ENCODE peak calls at places on chromosome X, in five cellular contexts. O is A549, W is GM12878, L is IMR-90, I is HCT116. Y is an unnamed sample.

GRCh38 chrX:70755850-70756249 is 152.7 kb downstream of the TEX11 start:
- DNase-seq in O (no peak), W (no peak), L (no peak), I (no peak), Y (no peak)

GRCh38 chrX:15973299-15973698 is 118.7 kb upstream of the AP1S2 start:
- DNase-seq in O (peak), W (peak), L (peak), I (peak), Y (peak)

GRCh38 chrX:41273638-41274037 is 60.3 kb upstream of the DDX3X start:
- DNase-seq in O (peak), W (no peak), L (no peak), I (no peak), Y (no peak)

GRCh38 chrX:69051901-69052300 is 113.4 kb downstream of the PJA1 start:
- DNase-seq in O (no peak), W (no peak), L (no peak), I (no peak), Y (no peak)

GRCh38 chrX:151151668-151152267 is 24.6 kb upstream of the GPR50 start:
- DNase-seq in O (peak), W (no peak), L (peak), I (peak), Y (peak)

GRCh38 chrX:68261060-68261672 is 172.1 kb downstream of the OPHN1 start:
- DNase-seq in O (no peak), W (no peak), L (peak), I (no peak), Y (no peak)

GRCh38 chrX:20742106-20742505 is 475.4 kb upstream of the RPS6KA3 start:
- DNase-seq in O (no peak), W (no peak), L (no peak), I (no peak), Y (no peak)

GRCh38 chrX:16882188-16882587 is 12.0 kb upstream of the RBBP7 start:
- DNase-seq in O (peak), W (no peak), L (peak), I (no peak), Y (no peak)

GRCh38 chrX:130836447-130836846 is 66.6 kb downstream of the ENOX2 start:
- DNase-seq in O (no peak), W (no peak), L (peak), I (no peak), Y (peak)

GRCh38 chrX:65741823-65742222 is 74.4 kb downstream of the MSN start:
- DNase-seq in O (no peak), W (no peak), L (no peak), I (no peak), Y (no peak)

GRCh38 chrX:118637997-118638396 is 89.4 kb upstream of the IL13RA1 start:
- DNase-seq in O (peak), W (no peak), L (peak), I (no peak), Y (no peak)

GRCh38 chrX:119735467-119735866 is 22.9 kb upstream of the SOWAHD start:
- DNase-seq in O (no peak), W (no peak), L (no peak), I (no peak), Y (no peak)

GRCh38 chrX:85630901-85631300 is 251.4 kb upstream of the POF1B start:
- DNase-seq in O (no peak), W (no peak), L (no peak), I (no peak), Y (no peak)

GRCh38 chrX:84340981-84341380 is 153.0 kb upstream of the RPS6KA6 start:
- DNase-seq in O (no peak), W (no peak), L (peak), I (no peak), Y (no peak)

GRCh38 chrX:68685722-68686683 is 38.5 kb downstream of the STARD8 start:
- DNase-seq in O (peak), W (no peak), L (peak), I (no peak), Y (peak)

GRCh38 chrX:56366901-56367300 is 134.7 kb downstream of the KLF8 start:
- DNase-seq in O (no peak), W (no peak), L (no peak), I (no peak), Y (no peak)

GRCh38 chrX:48741834-48742233 is 19.7 kb upstream of the GLOD5 start:
- DNase-seq in O (no peak), W (no peak), L (no peak), I (no peak), Y (peak)

GRCh38 chrX:107205770-107206696 is at the start of the genes DNAAF6 and NUP62CL:
- DNase-seq in O (peak), W (peak), L (no peak), I (peak), Y (peak)

GRCh38 chrX:154404625-154405192 is 4.3 kb downstream of the DNASE1L1 start:
- DNase-seq in O (no peak), W (no peak), L (no peak), I (no peak), Y (no peak)

GRCh38 chrX:55342533-55343501 is 78.1 kb upstream of the PAGE3 start:
- DNase-seq in O (peak), W (peak), L (no peak), I (no peak), Y (peak)

GRCh38 chrX:69307029-69307428 is 141.8 kb upstream of the PJA1 start:
- DNase-seq in O (no peak), W (no peak), L (no peak), I (no peak), Y (no peak)

GRCh38 chrX:77076896-77077295 is 370.3 kb upstream of the FGF16 start:
- DNase-seq in O (no peak), W (no peak), L (no peak), I (no peak), Y (no peak)

GRCh38 chrX:16368696-16369095 is 201.4 kb downstream of the MAGEB17 start:
- DNase-seq in O (no peak), W (no peak), L (no peak), I (no peak), Y (no peak)

GRCh38 chrX:78708171-78708570 is 39.3 kb upstream of the LPAR4 start:
- DNase-seq in O (peak), W (no peak), L (peak), I (no peak), Y (no peak)

GRCh38 chrX:3712080-3712869 is 1.2 kb downstream of the PRKX start:
- DNase-seq in O (no peak), W (no peak), L (peak), I (no peak), Y (peak)

GRCh38 chrX:121308276-121308805 is 260.9 kb downstream of the GLUD2 start:
- DNase-seq in O (peak), W (peak), L (no peak), I (peak), Y (peak)

GRCh38 chrX:14927391-14927790 is 54.2 kb downstream of the MOSPD2 start:
- DNase-seq in O (no peak), W (no peak), L (peak), I (no peak), Y (no peak)

GRCh38 chrX:30597258-30598012 is 19.9 kb upstream of the TASL start:
- DNase-seq in O (no peak), W (peak), L (no peak), I (no peak), Y (no peak)

GRCh38 chrX:27085346-27085745 is 377.8 kb downstream of the PPP4R3C start:
- DNase-seq in O (no peak), W (no peak), L (no peak), I (no peak), Y (no peak)

GRCh38 chrX:140580478-140580877 is 75.6 kb upstream of the SOX3 start:
- DNase-seq in O (no peak), W (no peak), L (no peak), I (no peak), Y (no peak)

GRCh38 chrX:46180258-46180687 is 364.9 kb downstream of the ZNF674 start:
- DNase-seq in O (peak), W (peak), L (peak), I (peak), Y (no peak)
- TF ChIP-seq RAD21 in O (no peak), W (no peak), L (no peak), I (no peak), Y (no peak)

GRCh38 chrX:40094041-40094899 is 3.5 kb downstream of the BCOR start:
- DNase-seq in O (no peak), W (no peak), L (peak), I (no peak), Y (no peak)
- TF ChIP-seq RAD21 in O (no peak), W (no peak), L (no peak), I (no peak), Y (no peak)

GRCh38 chrX:38699603-38700110 is 101.6 kb upstream of the MID1IP1 start:
- DNase-seq in O (no peak), W (no peak), L (no peak), I (no peak), Y (no peak)

GRCh38 chrX:38701073-38701472 is 100.2 kb upstream of the MID1IP1 start:
- DNase-seq in O (no peak), W (no peak), L (no peak), I (no peak), Y (no peak)

GRCh38 chrX:38699116-38699515 is 102.1 kb upstream of the MID1IP1 start:
- DNase-seq in O (no peak), W (no peak), L (no peak), I (no peak), Y (no peak)

DNA sequence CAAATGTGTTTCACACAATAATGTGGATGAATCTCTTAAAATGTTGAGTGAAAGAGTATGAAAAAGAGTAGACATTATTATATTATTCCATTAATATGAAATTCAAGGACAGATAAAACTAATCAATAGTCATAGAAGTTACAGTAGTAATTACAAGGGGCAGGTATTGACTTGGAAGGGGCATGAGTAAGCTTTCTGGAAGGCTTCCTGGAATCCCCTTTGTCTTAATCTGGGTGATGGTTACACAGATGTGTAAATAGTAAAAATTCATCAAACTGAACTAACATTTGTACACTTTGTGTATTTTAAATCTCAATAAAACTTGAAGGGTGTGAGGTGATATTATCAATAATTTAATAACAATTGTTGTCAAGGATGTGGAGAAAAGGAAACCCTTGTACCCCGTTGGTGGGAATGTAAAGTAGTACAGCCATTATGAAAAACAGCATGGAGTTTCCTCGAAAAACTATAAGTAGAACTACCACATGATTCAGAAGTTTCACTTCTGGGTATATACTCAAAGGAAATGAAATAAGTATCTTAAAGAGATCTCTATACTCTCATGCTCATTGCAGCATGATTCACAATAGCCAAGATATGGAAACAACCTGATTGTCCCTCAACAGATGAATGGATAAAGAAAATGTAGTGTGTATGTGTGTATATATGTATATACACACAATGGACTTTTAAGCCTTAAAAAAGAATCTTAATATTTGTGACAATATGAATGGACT is 96.9 kb upstream of the MID1IP1 start:
- DNase-seq in O (no peak), W (no peak), L (no peak), I (no peak), Y (no peak)
- TF ChIP-seq RAD21 in O (no peak), W (no peak), L (no peak), I (no peak), Y (no peak)

GRCh38 chrX:110180928-110181310 is 137.0 kb downstream of the AMMECR1 start:
- DNase-seq in O (peak), W (no peak), L (peak), I (peak), Y (no peak)
- TF ChIP-seq RAD21 in O (no peak), W (no peak), L (no peak), I (no peak), Y (no peak)

DNA sequence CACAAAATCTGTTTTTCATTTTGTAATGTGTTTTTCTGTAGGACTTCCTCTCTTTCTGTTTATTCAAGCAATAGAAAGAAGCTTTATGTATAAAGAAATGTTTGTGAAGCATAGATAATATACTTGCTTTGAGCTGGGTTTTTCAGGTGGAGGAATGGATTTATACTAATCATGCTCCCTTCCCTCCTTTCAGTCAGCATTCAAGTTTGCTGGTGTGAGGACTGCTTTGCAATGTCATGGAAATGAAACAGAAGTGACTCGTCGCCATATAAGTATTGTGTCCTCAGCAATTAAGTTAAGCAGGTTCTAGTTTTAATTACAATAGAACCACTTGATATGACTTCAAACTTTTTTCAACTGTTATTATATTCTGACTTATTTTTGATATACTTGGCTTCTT is 1447.1 kb downstream of the PCDH19 start:
- DNase-seq in O (no peak), W (no peak), L (no peak), I (no peak), Y (no peak)
- TF ChIP-seq RAD21 in O (no peak), W (no peak), L (no peak), I (no peak), Y (no peak)

GRCh38 chrX:626745-627509 is 3.7 kb upstream of the SHOX start:
- DNase-seq in O (peak), W (no peak), L (no peak), I (no peak), Y (no peak)
- TF ChIP-seq RAD21 in O (no peak), W (no peak), L (no peak), I (no peak), Y (no peak)